ENCODE peak calls at places on chromosomes 11 and 22, in six cellular contexts. N, Z, G, X, I and Y are unnamed samples.

GRCh38 chr22:35315855-35316745 is 16.4 kb downstream of the TOM1 start:
- DNase-seq in X (no peak), G (no peak), N (no peak), I (no peak), Z (no peak), Y (no peak)

GRCh38 chr11:67287355-67288197 is 1.5 kb upstream of the ANKRD13D start:
- DNase-seq in G (no peak), Z (no peak), I (no peak), N (no peak), X (no peak), Y (no peak)

GRCh38 chr11:40314327-40314726 is 1145.1 kb downstream of the LRRC4C start:
- DNase-seq in X (no peak), I (no peak), G (no peak), Z (no peak), N (no peak), Y (no peak)

GRCh38 chr11:2665747-2666710 is 33.8 kb downstream of the KCNQ1OT1 start:
- DNase-seq in Z (no peak), N (peak), I (no peak), X (no peak), G (peak), Y (no peak)

GRCh38 chr22:38455530-38456271 is 702 bp upstream of the KCNJ4 start:
- DNase-seq in Z (no peak), X (no peak), G (no peak), I (peak), N (no peak), Y (no peak)

GRCh38 chr11:102452461-102453285 is at the start of gene TMEM123:
- DNase-seq in N (peak), I (peak), Z (peak), G (peak), X (peak), Y (peak)

GRCh38 chr11:67435727-67436458 is 1.6 kb downstream of the PTPRCAP start:
- DNase-seq in G (no peak), X (no peak), I (no peak), Z (no peak), N (no peak), Y (no peak)

GRCh38 chr11:64745523-64746328 is 1.8 kb upstream of the RASGRP2 start:
- DNase-seq in I (peak), G (peak), Z (peak), X (peak), N (peak), Y (peak)

GRCh38 chr11:3989891-3990290 is 104.7 kb upstream of the RRM1 start:
- DNase-seq in N (no peak), G (no peak), I (no peak), X (no peak), Z (no peak), Y (no peak)

GRCh38 chr11:43943931-43944751 is 1.7 kb downstream of the C11orf96 start:
- DNase-seq in Z (peak), I (no peak), N (no peak), X (no peak), G (no peak), Y (peak)

GRCh38 chr11:133951484-133952198 is 5.1 kb downstream of the IGSF9B start:
- DNase-seq in Z (no peak), G (no peak), X (no peak), N (no peak), I (no peak), Y (no peak)

GRCh38 chr22:32331236-32331917 is 26.3 kb upstream of the RFPL3 start:
- DNase-seq in X (no peak), Z (no peak), G (no peak), N (peak), I (no peak), Y (peak)

GRCh38 chr11:15170170-15170569 is 55.4 kb downstream of the INSC start:
- DNase-seq in Z (no peak), N (no peak), X (no peak), G (no peak), I (no peak), Y (no peak)

GRCh38 chr11:123479048-123479837 is 49.2 kb downstream of the GRAMD1B start:
- DNase-seq in G (no peak), I (no peak), N (no peak), Z (no peak), X (no peak), Y (no peak)

GRCh38 chr22:25085156-25085555 is 114.5 kb upstream of the CRYBB3 start:
- DNase-seq in Z (no peak), G (no peak), X (no peak), I (no peak), N (no peak), Y (no peak)

GRCh38 chr11:43950323-43950855 is 8.0 kb downstream of the C11orf96 start:
- DNase-seq in Z (no peak), X (no peak), N (no peak), I (no peak), G (no peak), Y (no peak)

GRCh38 chr22:40263191-40263590 is 83.1 kb upstream of the ADSL start:
- DNase-seq in N (peak), Z (no peak), X (no peak), G (no peak), I (peak), Y (no peak)

GRCh38 chr22:31944700-31945477 is 554 bp downstream of the YWHAH start:
- DNase-seq in G (no peak), I (peak), X (peak), N (peak), Z (peak), Y (peak)

GRCh38 chr11:111310088-111310487 is 11.7 kb downstream of the POU2AF3 start:
- DNase-seq in N (no peak), I (no peak), Z (no peak), X (peak), G (peak), Y (no peak)

GRCh38 chr11:100240051-100240450 is 447.0 kb upstream of the ARHGAP42 start:
- DNase-seq in G (no peak), Z (no peak), X (no peak), I (no peak), N (no peak), Y (no peak)

GRCh38 chr11:63826471-63827190 is 12.3 kb upstream of the MARK2 start:
- DNase-seq in I (no peak), Z (no peak), X (no peak), N (peak), G (no peak), Y (no peak)

GRCh38 chr22:37259540-37260029 is 15.5 kb upstream of the RAC2 start:
- DNase-seq in Z (peak), I (peak), X (no peak), G (no peak), N (no peak), Y (no peak)

GRCh38 chr11:19378814-19379213 is 138.1 kb upstream of the E2F8 start:
- DNase-seq in I (no peak), X (no peak), N (no peak), Z (no peak), G (no peak), Y (no peak)

GRCh38 chr22:19631899-19632670 is 82.2 kb upstream of the SEPTIN5 start:
- DNase-seq in I (peak), G (no peak), Z (peak), N (no peak), X (no peak), Y (no peak)

GRCh38 chr11:84173078-84173477 is 886.9 kb upstream of the CCDC90B start:
- DNase-seq in X (no peak), G (no peak), N (no peak), I (no peak), Z (no peak), Y (no peak)

GRCh38 chr11:94297967-94298576 is 6.3 kb upstream of the IZUMO1R start:
- DNase-seq in I (no peak), X (no peak), G (no peak), Z (no peak), N (no peak), Y (no peak)

GRCh38 chr22:28179392-28179791 is 260.3 kb upstream of the PITPNB start:
- DNase-seq in X (no peak), Z (no peak), G (no peak), N (no peak), I (no peak), Y (no peak)

GRCh38 chr22:49291169-49291568 is 536.5 kb downstream of the BRD1 start:
- DNase-seq in I (no peak), N (no peak), G (no peak), X (no peak), Z (no peak), Y (no peak)

GRCh38 chr11:19670030-19670761 is 42.4 kb upstream of the NAV2 start:
- DNase-seq in Z (peak), N (no peak), X (no peak), I (no peak), G (no peak), Y (no peak)

GRCh38 chr22:37260939-37261338 is 16.9 kb upstream of the RAC2 start:
- DNase-seq in Z (peak), N (peak), G (no peak), I (peak), X (peak), Y (peak)

GRCh38 chr22:19291580-19292261 is at the start of gene CLTCL1:
- DNase-seq in G (peak), X (peak), Z (peak), I (peak), N (peak), Y (peak)

GRCh38 chr11:15471028-15471708 is 356.4 kb downstream of the INSC start:
- DNase-seq in G (peak), Z (no peak), I (no peak), X (peak), N (no peak), Y (no peak)

GRCh38 chr22:26409705-26410376 is 19.2 kb upstream of the ASPHD2 start:
- DNase-seq in I (no peak), G (no peak), X (no peak), N (no peak), Z (no peak), Y (no peak)

GRCh38 chr22:31447337-31447736 is 42.3 kb downstream of the EIF4ENIF1 start:
- DNase-seq in G (no peak), X (no peak), N (no peak), Z (no peak), I (no peak), Y (no peak)

DNA sequence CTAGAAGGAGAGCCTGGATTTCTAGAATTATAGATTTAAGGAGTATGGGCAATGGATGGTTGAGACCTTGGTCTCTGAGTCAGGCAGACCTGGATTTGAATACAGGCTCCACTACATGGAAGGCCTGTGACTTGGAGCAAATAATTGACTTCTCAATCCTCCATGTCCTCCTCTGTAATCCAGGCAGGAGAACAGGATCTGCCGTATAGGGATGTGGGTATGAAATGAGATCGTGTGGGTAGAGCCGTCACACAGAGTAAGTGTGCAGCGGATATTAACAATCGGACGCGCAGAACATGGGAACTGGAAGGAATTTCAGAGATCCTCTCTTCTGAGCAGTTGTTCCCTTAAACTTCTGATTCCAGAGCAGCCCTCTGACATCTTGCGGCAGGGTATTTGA is 11.5 kb upstream of the TMPRSS13 start:
- DNase-seq in Z (no peak), N (peak), G (peak), X (no peak), I (no peak), Y (no peak)
- H3K27ac ChIP-seq in Z (no peak), N (no peak), G (no peak), X (no peak), I (no peak), Y (no peak)

GRCh38 chr22:41403532-41404318 is 22.0 kb downstream of the TEF start:
- DNase-seq in I (peak), G (peak), X (peak), Z (peak), N (peak), Y (peak)
- TF ChIP-seq EP300 in I (no peak), G (no peak), X (peak), Z (no peak), N (peak), Y (no peak)

GRCh38 chr11:88117281-88117858 is 57.9 kb downstream of the RAB38 start:
- DNase-seq in I (no peak), G (no peak), Z (no peak), N (no peak), X (no peak), Y (no peak)

DNA sequence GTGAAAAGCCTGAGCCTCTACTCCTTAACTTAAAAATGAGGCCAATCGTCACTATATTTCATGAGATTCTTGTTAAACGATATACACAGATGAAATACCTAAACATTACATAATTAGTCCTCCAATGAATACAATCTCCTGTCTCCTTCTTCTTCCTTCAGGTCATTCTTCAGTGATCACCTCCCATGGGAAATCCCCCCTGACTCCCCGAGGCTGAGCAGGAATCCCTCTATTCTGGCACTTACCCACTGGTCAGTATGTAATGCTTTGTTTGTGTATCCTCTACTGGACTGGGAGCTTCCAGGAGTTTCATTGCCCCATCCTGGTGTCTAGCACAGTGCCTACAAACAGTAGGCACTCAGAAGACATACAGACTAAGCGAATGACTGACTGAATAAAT is 52.3 kb downstream of the RAB38 start:
- DNase-seq in Z (no peak), N (no peak), X (no peak), I (no peak), G (no peak), Y (no peak)
- TF ChIP-seq POLR2A in Z (no peak), N (no peak), X (no peak), I (no peak), G (no peak), Y (no peak)

GRCh38 chr22:47062126-47062525 is 299.7 kb downstream of the TBC1D22A start:
- DNase-seq in G (no peak), X (peak), I (no peak), N (no peak), Z (no peak), Y (no peak)

GRCh38 chr22:47059701-47060161 is 297.3 kb downstream of the TBC1D22A start:
- DNase-seq in X (no peak), N (no peak), Z (no peak), I (no peak), G (no peak), Y (no peak)

GRCh38 chr22:47059076-47059475 is 296.6 kb downstream of the TBC1D22A start:
- DNase-seq in X (no peak), I (no peak), N (no peak), G (no peak), Z (no peak), Y (no peak)

GRCh38 chr22:47061226-47061625 is 298.8 kb downstream of the TBC1D22A start:
- DNase-seq in G (no peak), Z (no peak), N (no peak), X (no peak), I (no peak), Y (no peak)

GRCh38 chr22:47060718-47061117 is 298.3 kb downstream of the TBC1D22A start:
- DNase-seq in Z (no peak), X (no peak), I (no peak), N (no peak), G (no peak), Y (no peak)
- H3K27ac ChIP-seq in Z (no peak), X (no peak), I (no peak), N (no peak), G (no peak), Y (no peak)

GRCh38 chr11:33211588-33211987 is 45.6 kb upstream of the HIPK3 start:
- DNase-seq in G (no peak), Z (no peak), I (no peak), X (no peak), N (no peak), Y (no peak)
- TF ChIP-seq EP300 in G (no peak), Z (no peak), I (no peak), X (no peak), N (no peak), Y (no peak)

GRCh38 chr11:66267379-66268209 is 845 bp upstream of the RAB1B start:
- DNase-seq in G (peak), I (peak), Z (peak), X (peak), N (peak), Y (peak)
- TF ChIP-seq POLR2A in G (peak), I (peak), Z (no peak), X (peak), N (no peak), Y (peak)

DNA sequence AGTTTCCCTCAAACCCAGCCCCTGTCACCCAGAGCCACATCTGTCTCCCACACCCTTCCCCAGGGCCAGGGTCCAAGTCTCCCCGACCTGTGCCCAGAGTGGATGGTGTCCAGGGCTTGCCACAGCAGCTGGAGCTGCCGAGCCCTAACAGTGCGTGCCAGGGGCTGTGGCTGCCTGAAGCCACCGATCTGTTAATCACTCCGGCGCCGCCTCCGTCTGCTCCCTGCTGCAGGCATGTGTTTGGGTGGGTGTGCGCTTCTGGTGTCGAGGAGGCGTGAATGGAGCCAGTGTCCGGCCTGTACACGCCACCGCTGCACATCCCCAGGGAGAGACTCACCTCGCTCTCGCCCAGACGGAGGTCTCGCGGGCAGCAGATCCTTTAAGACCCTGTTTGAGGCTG is 26.1 kb downstream of the SHISAL1 start:
- DNase-seq in Z (no peak), X (no peak), N (no peak), I (no peak), G (no peak), Y (no peak)
- H3K27ac ChIP-seq in Z (no peak), X (peak), N (no peak), I (no peak), G (no peak), Y (no peak)